ENCODE peak calls at places on chromosomes 11 and 22, in seven cellular contexts. One of them, this sample, is unnamed.

GRCh38 chr11:103662880-103663279 is 373.6 kb upstream of the DDI1 start:
- DNase-seq in A549: no peak
- DNase-seq in MM.1S: no peak
- DNase-seq in left lung: no peak
- DNase-seq in PC-3: no peak
- DNase-seq in heart left ventricle: no peak
- DNase-seq in colonic mucosa: no peak
- DNase-seq in this sample: no peak

GRCh38 chr11:12126352-12127019 is 16.1 kb downstream of the MICAL2 start:
- DNase-seq in A549: no peak
- DNase-seq in MM.1S: no peak
- DNase-seq in left lung: peak; percentile 69
- DNase-seq in PC-3: peak; percentile 65
- DNase-seq in heart left ventricle: no peak
- DNase-seq in colonic mucosa: no peak
- DNase-seq in this sample: no peak

GRCh38 chr11:130999992-131000770 is 83.9 kb upstream of the SNX19 start:
- DNase-seq in A549: peak; percentile 38
- DNase-seq in MM.1S: no peak
- DNase-seq in left lung: no peak
- DNase-seq in PC-3: peak; percentile 99
- DNase-seq in heart left ventricle: no peak
- DNase-seq in colonic mucosa: no peak
- DNase-seq in this sample: no peak

GRCh38 chr11:120130176-120130980 is 7.5 kb downstream of the TRIM29 start:
- DNase-seq in A549: no peak
- DNase-seq in MM.1S: no peak
- DNase-seq in left lung: peak; percentile 19
- DNase-seq in PC-3: no peak
- DNase-seq in heart left ventricle: no peak
- DNase-seq in colonic mucosa: no peak
- DNase-seq in this sample: no peak

GRCh38 chr11:2940166-2940929 is 11.1 kb upstream of the PHLDA2 start:
- DNase-seq in A549: peak; percentile 50
- DNase-seq in MM.1S: no peak
- DNase-seq in left lung: peak; percentile 67
- DNase-seq in PC-3: peak; percentile 82
- DNase-seq in heart left ventricle: peak; percentile 85
- DNase-seq in colonic mucosa: peak; percentile 87
- DNase-seq in this sample: no peak

GRCh38 chr22:28799834-28800307 is 498 bp downstream of the XBP1 start:
- DNase-seq in A549: no peak
- DNase-seq in MM.1S: peak; percentile 33
- DNase-seq in left lung: peak; percentile 62
- DNase-seq in PC-3: peak; percentile 35
- DNase-seq in heart left ventricle: peak; percentile 78
- DNase-seq in colonic mucosa: peak; percentile 70
- DNase-seq in this sample: peak; percentile 57

GRCh38 chr11:6319001-6319878 is 1.1 kb downstream of the CAVIN3 start:
- DNase-seq in A549: no peak
- DNase-seq in MM.1S: no peak
- DNase-seq in left lung: peak; percentile 53
- DNase-seq in PC-3: no peak
- DNase-seq in heart left ventricle: peak; percentile 81
- DNase-seq in colonic mucosa: no peak
- DNase-seq in this sample: peak; percentile 22

GRCh38 chr11:72770799-72771198 is 18.6 kb upstream of the ARAP1 start:
- DNase-seq in A549: no peak
- DNase-seq in MM.1S: no peak
- DNase-seq in left lung: no peak
- DNase-seq in PC-3: no peak
- DNase-seq in heart left ventricle: no peak
- DNase-seq in colonic mucosa: no peak
- DNase-seq in this sample: no peak

GRCh38 chr11:99640671-99641070 is 619.9 kb downstream of the CNTN5 start:
- DNase-seq in A549: no peak
- DNase-seq in MM.1S: no peak
- DNase-seq in left lung: no peak
- DNase-seq in PC-3: no peak
- DNase-seq in heart left ventricle: no peak
- DNase-seq in colonic mucosa: no peak
- DNase-seq in this sample: no peak

GRCh38 chr11:118648291-118648690 is 31.2 kb downstream of the TREH start:
- DNase-seq in A549: no peak
- DNase-seq in MM.1S: no peak
- DNase-seq in left lung: peak; percentile 19
- DNase-seq in PC-3: no peak
- DNase-seq in heart left ventricle: peak; percentile 4
- DNase-seq in colonic mucosa: no peak
- DNase-seq in this sample: no peak

GRCh38 chr11:65100674-65101350 is 4.8 kb downstream of the VPS51 start:
- DNase-seq in A549: no peak
- DNase-seq in MM.1S: no peak
- DNase-seq in left lung: no peak
- DNase-seq in PC-3: no peak
- DNase-seq in heart left ventricle: no peak
- DNase-seq in colonic mucosa: no peak
- DNase-seq in this sample: no peak

GRCh38 chr11:44949160-44950035 is 1.3 kb downstream of the TP53I11 start:
- DNase-seq in A549: peak; percentile 58
- DNase-seq in MM.1S: no peak
- DNase-seq in left lung: peak; percentile 44
- DNase-seq in PC-3: peak; percentile 41
- DNase-seq in heart left ventricle: no peak
- DNase-seq in colonic mucosa: peak; percentile 72
- DNase-seq in this sample: no peak

GRCh38 chr11:62858201-62858600 is 18.8 kb upstream of the WDR74 start:
- DNase-seq in A549: no peak
- DNase-seq in MM.1S: no peak
- DNase-seq in left lung: no peak
- DNase-seq in PC-3: no peak
- DNase-seq in heart left ventricle: no peak
- DNase-seq in colonic mucosa: no peak
- DNase-seq in this sample: no peak

GRCh38 chr11:114180301-114181055 is 115.7 kb upstream of the NNMT start:
- DNase-seq in A549: no peak
- DNase-seq in MM.1S: peak; percentile 44
- DNase-seq in left lung: peak; percentile 59
- DNase-seq in PC-3: peak; percentile 51
- DNase-seq in heart left ventricle: peak; percentile 71
- DNase-seq in colonic mucosa: peak; percentile 74
- DNase-seq in this sample: no peak

GRCh38 chr11:27354359-27354965 is 8.6 kb downstream of the CCDC34 start:
- DNase-seq in A549: no peak
- DNase-seq in MM.1S: no peak
- DNase-seq in left lung: no peak
- DNase-seq in PC-3: no peak
- DNase-seq in heart left ventricle: no peak
- DNase-seq in colonic mucosa: no peak
- DNase-seq in this sample: no peak

GRCh38 chr22:46338636-46339035 is 3.1 kb downstream of the TRMU start:
- DNase-seq in A549: no peak
- DNase-seq in MM.1S: no peak
- DNase-seq in left lung: no peak
- DNase-seq in PC-3: no peak
- DNase-seq in heart left ventricle: no peak
- DNase-seq in colonic mucosa: no peak
- DNase-seq in this sample: no peak

GRCh38 chr11:83566948-83567347 is 280.8 kb upstream of the CCDC90B start:
- DNase-seq in A549: no peak
- DNase-seq in MM.1S: no peak
- DNase-seq in left lung: no peak
- DNase-seq in PC-3: peak; percentile 40
- DNase-seq in heart left ventricle: no peak
- DNase-seq in colonic mucosa: no peak
- DNase-seq in this sample: no peak

GRCh38 chr11:70861534-70861933 is 390.8 kb downstream of the SHANK2 start:
- DNase-seq in A549: no peak
- DNase-seq in MM.1S: no peak
- DNase-seq in left lung: no peak
- DNase-seq in PC-3: no peak
- DNase-seq in heart left ventricle: no peak
- DNase-seq in colonic mucosa: no peak
- DNase-seq in this sample: no peak

GRCh38 chr11:107591098-107591445 is at the start of gene ELMOD1:
- DNase-seq in A549: peak; percentile 50
- DNase-seq in MM.1S: peak; percentile 71
- DNase-seq in left lung: peak; percentile 49
- DNase-seq in PC-3: peak; percentile 45
- DNase-seq in heart left ventricle: peak; percentile 53
- DNase-seq in colonic mucosa: peak; percentile 29
- DNase-seq in this sample: peak; percentile 61

GRCh38 chr11:103007521-103007920 is 52.0 kb upstream of the MMP13 start:
- DNase-seq in A549: no peak
- DNase-seq in MM.1S: no peak
- DNase-seq in left lung: no peak
- DNase-seq in PC-3: peak; percentile 68
- DNase-seq in heart left ventricle: no peak
- DNase-seq in colonic mucosa: no peak
- DNase-seq in this sample: no peak

GRCh38 chr22:45218974-45219373 is 21.7 kb downstream of the KIAA0930 start:
- DNase-seq in A549: no peak
- DNase-seq in MM.1S: no peak
- DNase-seq in left lung: no peak
- DNase-seq in PC-3: no peak
- DNase-seq in heart left ventricle: no peak
- DNase-seq in colonic mucosa: no peak
- DNase-seq in this sample: no peak

GRCh38 chr11:126479178-126479930 is 123.9 kb downstream of the ST3GAL4 start:
- DNase-seq in A549: no peak
- DNase-seq in MM.1S: no peak
- DNase-seq in left lung: no peak
- DNase-seq in PC-3: no peak
- DNase-seq in heart left ventricle: no peak
- DNase-seq in colonic mucosa: no peak
- DNase-seq in this sample: no peak

GRCh38 chr11:126476256-126476970 is 120.9 kb downstream of the ST3GAL4 start:
- DNase-seq in A549: no peak
- DNase-seq in MM.1S: no peak
- DNase-seq in left lung: no peak
- DNase-seq in PC-3: no peak
- DNase-seq in heart left ventricle: no peak
- DNase-seq in colonic mucosa: no peak
- DNase-seq in this sample: no peak

GRCh38 chr11:126478466-126478865 is 123.0 kb downstream of the ST3GAL4 start:
- DNase-seq in A549: no peak
- DNase-seq in MM.1S: no peak
- DNase-seq in left lung: no peak
- DNase-seq in PC-3: no peak
- DNase-seq in heart left ventricle: no peak
- DNase-seq in colonic mucosa: no peak
- DNase-seq in this sample: no peak

GRCh38 chr11:126476977-126477376 is 121.5 kb downstream of the ST3GAL4 start:
- DNase-seq in A549: no peak
- DNase-seq in MM.1S: no peak
- DNase-seq in left lung: no peak
- DNase-seq in PC-3: no peak
- DNase-seq in heart left ventricle: no peak
- DNase-seq in colonic mucosa: no peak
- DNase-seq in this sample: no peak

DNA sequence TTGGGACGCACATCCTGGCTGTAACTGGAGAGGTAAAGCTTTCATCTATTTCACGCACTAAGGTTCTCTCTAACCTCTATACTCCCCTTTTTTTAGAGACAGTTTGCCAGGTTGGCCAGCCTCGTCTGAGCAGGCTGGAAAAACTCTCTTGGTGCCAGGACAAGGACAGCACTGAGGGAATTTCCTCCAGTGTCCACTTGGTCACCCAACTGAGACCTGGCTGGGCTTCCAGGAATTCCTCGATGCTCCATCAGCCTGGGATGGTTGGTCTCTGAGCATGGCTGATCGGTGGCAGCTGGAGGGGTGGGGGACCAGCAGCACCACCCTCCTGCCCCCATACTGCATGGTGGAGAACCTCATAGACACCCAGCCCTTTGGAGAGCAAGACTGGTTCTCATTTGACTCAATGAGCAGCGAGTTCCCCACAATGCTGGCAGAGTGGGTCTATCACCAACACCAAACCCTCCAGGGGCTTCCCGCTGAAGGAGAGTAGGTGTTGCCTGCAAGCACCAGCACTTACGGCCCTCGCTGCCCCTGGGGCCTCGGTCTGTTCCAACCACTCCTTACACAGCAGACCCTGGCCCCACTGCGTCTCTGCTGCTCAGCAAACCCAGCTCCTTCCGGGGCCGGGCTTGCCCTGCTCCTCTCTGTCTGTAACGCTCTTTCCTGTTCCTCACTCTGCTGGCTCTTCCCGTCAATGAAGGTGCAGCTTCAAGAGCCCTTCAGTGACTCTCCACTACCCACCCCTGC is 122.2 kb downstream of the ST3GAL4 start:
- DNase-seq in A549: no peak
- DNase-seq in MM.1S: no peak
- DNase-seq in left lung: no peak
- DNase-seq in PC-3: no peak
- DNase-seq in heart left ventricle: no peak
- DNase-seq in colonic mucosa: no peak
- DNase-seq in this sample: no peak
- H3K27ac ChIP-seq in A549: no peak overlapping the region
- H3K27ac ChIP-seq in MM.1S: no peak overlapping the region
- H3K27ac ChIP-seq in left lung: no peak overlapping the region
- H3K27ac ChIP-seq in PC-3: no peak overlapping the region
- H3K27ac ChIP-seq in heart left ventricle: no peak overlapping the region
- H3K27ac ChIP-seq in colonic mucosa: no peak overlapping the region
- H3K27ac ChIP-seq in this sample: no peak overlapping the region

GRCh38 chr11:23112987-23113886 is 253.0 kb upstream of the CCDC179 start:
- DNase-seq in A549: peak; percentile 12
- DNase-seq in MM.1S: peak; percentile 59
- DNase-seq in left lung: no peak
- DNase-seq in PC-3: peak; percentile 85
- DNase-seq in heart left ventricle: no peak
- DNase-seq in colonic mucosa: peak; percentile 87
- DNase-seq in this sample: peak; percentile 44
- TF ChIP-seq CTCF in A549: peak; percentile 47
- TF ChIP-seq CTCF in MM.1S: peak; percentile 67
- TF ChIP-seq CTCF in left lung: peak; percentile 49
- TF ChIP-seq CTCF in PC-3: peak; percentile 77
- TF ChIP-seq CTCF in heart left ventricle: no peak
- TF ChIP-seq CTCF in colonic mucosa: peak; percentile 46
- TF ChIP-seq CTCF in this sample: peak; percentile 65

DNA sequence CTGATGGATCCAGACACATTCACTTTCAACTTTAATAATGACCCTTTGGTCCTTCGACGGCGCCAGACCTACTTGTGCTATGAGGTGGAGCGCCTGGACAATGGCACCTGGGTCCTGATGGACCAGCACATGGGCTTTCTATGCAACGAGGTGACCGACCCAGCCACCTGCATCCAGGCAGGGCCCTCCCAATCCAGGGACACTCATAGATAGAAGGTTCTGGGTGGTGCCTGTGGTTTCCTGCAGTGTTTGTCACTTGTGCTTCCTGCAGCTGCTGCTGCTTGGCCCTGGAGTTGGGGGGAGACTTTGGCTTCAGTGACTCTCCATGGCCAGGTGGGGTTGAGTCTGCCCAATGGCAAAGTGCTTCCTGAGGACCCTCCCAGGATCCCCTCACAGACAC is 7.3 kb downstream of the APOBEC3B start:
- DNase-seq in A549: no peak
- DNase-seq in MM.1S: no peak
- DNase-seq in left lung: no peak
- DNase-seq in PC-3: no peak
- DNase-seq in heart left ventricle: no peak
- DNase-seq in colonic mucosa: no peak
- DNase-seq in this sample: no peak
- H3K4me1 ChIP-seq in A549: no peaks in the 10 kb centered on the region
- H3K4me1 ChIP-seq in MM.1S: peaks cover 28% of the 10 kb centered on the region
- H3K4me1 ChIP-seq in left lung: no peaks in the 10 kb centered on the region
- H3K4me1 ChIP-seq in PC-3: peaks cover 8% of the 10 kb centered on the region
- H3K4me1 ChIP-seq in heart left ventricle: no peaks in the 10 kb centered on the region
- H3K4me1 ChIP-seq in colonic mucosa: no peaks in the 10 kb centered on the region
- H3K4me1 ChIP-seq in this sample: no peaks in the 10 kb centered on the region

GRCh38 chr11:117090111-117090706 is 8.0 kb downstream of the SIK3 start:
- DNase-seq in A549: no peak
- DNase-seq in MM.1S: no peak
- DNase-seq in left lung: no peak
- DNase-seq in PC-3: peak; percentile 93
- DNase-seq in heart left ventricle: no peak
- DNase-seq in colonic mucosa: no peak
- DNase-seq in this sample: no peak
- H3K27ac ChIP-seq in A549: no peak overlapping the region
- H3K27ac ChIP-seq in MM.1S: no peak overlapping the region
- H3K27ac ChIP-seq in left lung: no peak overlapping the region
- H3K27ac ChIP-seq in PC-3: peak overlapping the region; percentile 49
- H3K27ac ChIP-seq in heart left ventricle: peak overlapping the region; percentile 20
- H3K27ac ChIP-seq in colonic mucosa: no peak overlapping the region
- H3K27ac ChIP-seq in this sample: no peak overlapping the region